ENCODE peak calls at places on chromosome 4, in seven cellular contexts. One of them, this sample, is unnamed.

GRCh38 chr4:133188433-133189175 is 39.5 kb downstream of the PCDH10 start:
- DNase-seq in CD8-positive, alpha-beta T cell: no peak
- DNase-seq in body of pancreas: no peak
- DNase-seq in choroid plexus epithelial cell: peak
- DNase-seq in cortex of kidney: no peak
- DNase-seq in cardiac fibroblast: no peak
- DNase-seq in H9: no peak
- DNase-seq in this sample: no peak

GRCh38 chr4:103306870-103307345 is 108.8 kb upstream of the CENPE start:
- DNase-seq in CD8-positive, alpha-beta T cell: no peak
- DNase-seq in body of pancreas: peak
- DNase-seq in choroid plexus epithelial cell: peak
- DNase-seq in cortex of kidney: no peak
- DNase-seq in cardiac fibroblast: no peak
- DNase-seq in H9: peak
- DNase-seq in this sample: no peak

GRCh38 chr4:158814636-158815035 is 45.8 kb downstream of the FNIP2 start:
- DNase-seq in CD8-positive, alpha-beta T cell: no peak
- DNase-seq in body of pancreas: no peak
- DNase-seq in choroid plexus epithelial cell: peak
- DNase-seq in cortex of kidney: no peak
- DNase-seq in cardiac fibroblast: peak
- DNase-seq in H9: no peak
- DNase-seq in this sample: no peak

GRCh38 chr4:90495211-90495610 is 368.0 kb downstream of the CCSER1 start:
- DNase-seq in CD8-positive, alpha-beta T cell: no peak
- DNase-seq in body of pancreas: no peak
- DNase-seq in choroid plexus epithelial cell: no peak
- DNase-seq in cortex of kidney: no peak
- DNase-seq in cardiac fibroblast: no peak
- DNase-seq in H9: no peak
- DNase-seq in this sample: no peak

GRCh38 chr4:54539500-54540029 is 118.2 kb upstream of the KIT start:
- DNase-seq in CD8-positive, alpha-beta T cell: no peak
- DNase-seq in body of pancreas: peak
- DNase-seq in choroid plexus epithelial cell: peak
- DNase-seq in cortex of kidney: no peak
- DNase-seq in cardiac fibroblast: peak
- DNase-seq in H9: peak
- DNase-seq in this sample: no peak

GRCh38 chr4:100424376-100424775 is 93.4 kb downstream of the EMCN start:
- DNase-seq in CD8-positive, alpha-beta T cell: no peak
- DNase-seq in body of pancreas: no peak
- DNase-seq in choroid plexus epithelial cell: no peak
- DNase-seq in cortex of kidney: no peak
- DNase-seq in cardiac fibroblast: no peak
- DNase-seq in H9: no peak
- DNase-seq in this sample: no peak

GRCh38 chr4:97475621-97476020 is 667.7 kb downstream of the STPG2 start:
- DNase-seq in CD8-positive, alpha-beta T cell: no peak
- DNase-seq in body of pancreas: no peak
- DNase-seq in choroid plexus epithelial cell: no peak
- DNase-seq in cortex of kidney: no peak
- DNase-seq in cardiac fibroblast: no peak
- DNase-seq in H9: no peak
- DNase-seq in this sample: no peak

GRCh38 chr4:4430492-4431195 is 43.7 kb downstream of the NSG1 start:
- DNase-seq in CD8-positive, alpha-beta T cell: peak
- DNase-seq in body of pancreas: peak
- DNase-seq in choroid plexus epithelial cell: peak
- DNase-seq in cortex of kidney: no peak
- DNase-seq in cardiac fibroblast: peak
- DNase-seq in H9: peak
- DNase-seq in this sample: no peak

GRCh38 chr4:2930821-2931764 is 32.1 kb downstream of the NOP14 start:
- DNase-seq in CD8-positive, alpha-beta T cell: no peak
- DNase-seq in body of pancreas: peak
- DNase-seq in choroid plexus epithelial cell: no peak
- DNase-seq in cortex of kidney: no peak
- DNase-seq in cardiac fibroblast: no peak
- DNase-seq in H9: peak
- DNase-seq in this sample: peak

GRCh38 chr4:145635630-145636029 is 16.4 kb downstream of the MMAA start:
- DNase-seq in CD8-positive, alpha-beta T cell: no peak
- DNase-seq in body of pancreas: no peak
- DNase-seq in choroid plexus epithelial cell: no peak
- DNase-seq in cortex of kidney: no peak
- DNase-seq in cardiac fibroblast: peak
- DNase-seq in H9: no peak
- DNase-seq in this sample: no peak

GRCh38 chr4:111228396-111228795 is 605.5 kb upstream of the PITX2 start:
- DNase-seq in CD8-positive, alpha-beta T cell: no peak
- DNase-seq in body of pancreas: no peak
- DNase-seq in choroid plexus epithelial cell: no peak
- DNase-seq in cortex of kidney: no peak
- DNase-seq in cardiac fibroblast: no peak
- DNase-seq in H9: no peak
- DNase-seq in this sample: no peak

GRCh38 chr4:66736593-66736992 is 808.7 kb downstream of the CENPC start:
- DNase-seq in CD8-positive, alpha-beta T cell: no peak
- DNase-seq in body of pancreas: no peak
- DNase-seq in choroid plexus epithelial cell: no peak
- DNase-seq in cortex of kidney: no peak
- DNase-seq in cardiac fibroblast: no peak
- DNase-seq in H9: no peak
- DNase-seq in this sample: no peak

GRCh38 chr4:139624441-139625130 is 41.0 kb upstream of the MGST2 start:
- DNase-seq in CD8-positive, alpha-beta T cell: no peak
- DNase-seq in body of pancreas: no peak
- DNase-seq in choroid plexus epithelial cell: no peak
- DNase-seq in cortex of kidney: no peak
- DNase-seq in cardiac fibroblast: no peak
- DNase-seq in H9: no peak
- DNase-seq in this sample: no peak

GRCh38 chr4:106609917-106610316 is 241.3 kb upstream of the GIMD1 start:
- DNase-seq in CD8-positive, alpha-beta T cell: no peak
- DNase-seq in body of pancreas: no peak
- DNase-seq in choroid plexus epithelial cell: no peak
- DNase-seq in cortex of kidney: no peak
- DNase-seq in cardiac fibroblast: no peak
- DNase-seq in H9: no peak
- DNase-seq in this sample: no peak

GRCh38 chr4:139200506-139200905 is 23.5 kb upstream of the ELF2 start:
- DNase-seq in CD8-positive, alpha-beta T cell: no peak
- DNase-seq in body of pancreas: no peak
- DNase-seq in choroid plexus epithelial cell: no peak
- DNase-seq in cortex of kidney: no peak
- DNase-seq in cardiac fibroblast: no peak
- DNase-seq in H9: no peak
- DNase-seq in this sample: no peak

This sample was measured in gastrocnemius medialis.